ENCODE peak calls at places on chromosome 16, in nine cellular contexts. Y is stimulated activated naive CD8-positive, alpha-beta T cell treated with anti-CD3 and anti-CD28 coated beads, Interleukin-15, Interleukin-2, amounts not matched to agents 100 U/mL and 50 U/mL, for 24 hours; E is T-helper 2 cell; C is Calu3; W is NCI-H2081; A is AG04450; S is GM12892; X is uterus; J is HT1080. N is an unnamed sample.

GRCh38 chr16:50316848-50317630 is 50.7 kb downstream of the ADCY7 start:
- DNase-seq in Y (no peak), C (no peak), S (no peak), J (no peak), W (no peak), E (no peak), X (no peak), A (no peak), N (no peak)

GRCh38 chr16:11309895-11310633 is 28.9 kb upstream of the PRM1 start:
- DNase-seq in Y (no peak), C (no peak), J (no peak), W (no peak), E (no peak), S (no peak), A (no peak), X (no peak), N (peak; percentile 79)

GRCh38 chr16:85612191-85612800 is 826 bp upstream of the GSE1 start:
- DNase-seq in C (peak; percentile 89), Y (peak; percentile 48), J (peak; percentile 86), S (no peak), X (peak; percentile 64), W (peak; percentile 53), E (peak; percentile 16), A (peak; percentile 61), N (peak; percentile 51)

GRCh38 chr16:66539628-66540469 is 10.1 kb downstream of the TK2 start:
- DNase-seq in W (no peak), E (no peak), A (no peak), S (no peak), J (peak; percentile 32), X (no peak), C (no peak), Y (no peak), N (no peak)

GRCh38 chr16:11212819-11213196 is 43.2 kb downstream of the SOCS1 start:
- DNase-seq in J (no peak), X (no peak), A (no peak), Y (no peak), S (no peak), C (no peak), W (no peak), E (no peak), N (peak; percentile 29)

GRCh38 chr16:28607116-28607623 is 2.7 kb downstream of the SULT1A1 start:
- DNase-seq in A (no peak), Y (no peak), C (no peak), J (no peak), E (no peak), X (no peak), S (no peak), W (no peak), N (no peak)

GRCh38 chr16:81149614-81150013 is 53.4 kb upstream of the GCSH start:
- DNase-seq in W (no peak), A (no peak), E (no peak), J (no peak), Y (no peak), S (no peak), X (no peak), C (no peak), N (no peak)

GRCh38 chr16:1311738-1312458 is 2.5 kb downstream of the UBE2I start:
- DNase-seq in J (no peak), A (no peak), E (no peak), C (no peak), Y (no peak), S (no peak), X (no peak), W (no peak), N (no peak)

GRCh38 chr16:53502331-53503269 is at the start of gene AKTIP:
- DNase-seq in X (peak; percentile 39), A (no peak), C (peak; percentile 86), J (no peak), S (no peak), W (peak; percentile 61), E (peak; percentile 55), Y (peak; percentile 72), N (peak; percentile 37)

GRCh38 chr16:20774703-20775362 is 11.0 kb downstream of the ACSM3 start:
- DNase-seq in E (peak; percentile 77), X (no peak), J (peak; percentile 80), C (peak; percentile 84), S (peak; percentile 29), A (peak; percentile 6), W (peak; percentile 29), Y (peak; percentile 73), N (peak; percentile 71)

GRCh38 chr16:677306-678190 is 2.1 kb downstream of the RHBDL1 start:
- DNase-seq in C (no peak), W (peak; percentile 54), Y (no peak), J (no peak), A (no peak), S (no peak), X (no peak), E (no peak), N (no peak)

GRCh38 chr16:29986931-29987330 is 8.5 kb downstream of the HIRIP3 start:
- DNase-seq in X (no peak), W (no peak), J (no peak), S (no peak), A (no peak), C (no peak), Y (no peak), E (no peak), N (no peak)

GRCh38 chr16:77991701-77992100 is 30.6 kb upstream of the CLEC3A start:
- DNase-seq in C (no peak), E (no peak), Y (no peak), A (no peak), X (no peak), J (no peak), W (no peak), S (no peak), N (no peak)

GRCh38 chr16:80300876-80301275 is 239.9 kb upstream of the DYNLRB2 start:
- DNase-seq in S (no peak), J (peak; percentile 76), W (no peak), X (no peak), E (no peak), A (peak; percentile 18), Y (no peak), C (no peak), N (no peak)

GRCh38 chr16:48535831-48536599 is 74.0 kb downstream of the N4BP1 start:
- DNase-seq in J (no peak), C (no peak), X (peak; percentile 41), S (peak; percentile 51), E (no peak), Y (peak; percentile 47), A (no peak), W (no peak), N (no peak)

GRCh38 chr16:73669535-73670274 is 621.8 kb upstream of the ZFHX3 start:
- DNase-seq in W (peak; percentile 4), A (no peak), Y (no peak), C (no peak), J (no peak), E (no peak), S (no peak), X (no peak), N (no peak)

GRCh38 chr16:88007321-88007731 is 56.1 kb downstream of the BANP start:
- DNase-seq in Y (no peak), A (no peak), J (no peak), X (no peak), E (no peak), S (no peak), C (no peak), W (no peak), N (no peak)

GRCh38 chr16:4846503-4846900 is 586 bp downstream of the GLYR1 start:
- DNase-seq in S (peak; percentile 39), J (peak; percentile 31), E (peak; percentile 45), C (peak; percentile 57), W (peak; percentile 42), Y (peak; percentile 33), A (no peak), X (no peak), N (no peak)

GRCh38 chr16:12850186-12850585 is 46.5 kb upstream of the CPPED1 start:
- DNase-seq in A (no peak), W (no peak), C (no peak), Y (no peak), X (no peak), E (no peak), J (no peak), S (no peak), N (no peak)

GRCh38 chr16:28596840-28597691 is at the start of gene SULT1A2:
- DNase-seq in Y (no peak), W (no peak), J (no peak), S (no peak), X (no peak), E (no peak), C (peak; percentile 72), A (no peak), N (no peak)

GRCh38 chr16:69017036-69017783 is 88.2 kb upstream of the HAS3 start:
- DNase-seq in A (no peak), X (no peak), C (peak; percentile 14), W (no peak), Y (no peak), J (peak; percentile 92), S (no peak), E (no peak), N (no peak)

N was measured in germinal center.